ENCODE peak calls at places on chromosome 20, in six cellular contexts. Y is HepG2, H is neural crest cell, I is IMR-90, V is BJ, A is bronchial epithelial cell. X is an unnamed sample.

GRCh38 chr20:11217322-11217989 is 543.7 kb upstream of the JAG1 start:
- DNase-seq in I (peak; percentile 42), H (no peak), V (no peak), A (no peak), Y (no peak), X (no peak)

GRCh38 chr20:15564981-15565380 is 1008.3 kb downstream of the KIF16B start:
- DNase-seq in I (no peak), Y (no peak), H (no peak), V (no peak), A (no peak), X (no peak)

GRCh38 chr20:24993337-24994185 is 1.0 kb upstream of the APMAP start:
- DNase-seq in I (peak; percentile 57), A (peak; percentile 58), V (no peak), Y (peak; percentile 57), H (no peak), X (peak; percentile 62)

GRCh38 chr20:63120286-63121090 is 95.4 kb downstream of the YTHDF1 start:
- DNase-seq in I (no peak), H (no peak), A (no peak), Y (no peak), V (no peak), X (no peak)

GRCh38 chr20:13271977-13272975 is 51.2 kb downstream of the ISM1 start:
- DNase-seq in V (no peak), H (no peak), A (peak; percentile 45), I (no peak), Y (no peak), X (no peak)

GRCh38 chr20:57088436-57088835 is 178.0 kb downstream of the BMP7 start:
- DNase-seq in A (no peak), V (no peak), Y (no peak), I (no peak), H (no peak), X (peak; percentile 67)

GRCh38 chr20:48986899-48987298 is 59.2 kb upstream of the CSE1L start:
- DNase-seq in H (no peak), Y (peak; percentile 49), A (no peak), I (no peak), V (no peak), X (no peak)

GRCh38 chr20:48686238-48687096 is 141.3 kb downstream of the PREX1 start:
- DNase-seq in H (no peak), V (no peak), Y (no peak), A (no peak), I (no peak), X (peak; percentile 69)

GRCh38 chr20:53608456-53609413 is 15.1 kb upstream of the ZNF217 start:
- DNase-seq in V (no peak), A (peak; percentile 80), H (no peak), I (no peak), Y (no peak), X (peak; percentile 29)

GRCh38 chr20:4171538-4172116 is 156.3 kb upstream of the RNF24 start:
- DNase-seq in A (no peak), V (no peak), I (peak; percentile 21), H (no peak), Y (peak; percentile 98), X (no peak)

GRCh38 chr20:584375-585301 is 25.5 kb downstream of the TCF15 start:
- DNase-seq in A (peak; percentile 64), V (no peak), H (no peak), Y (peak; percentile 35), I (no peak), X (no peak)

GRCh38 chr20:23873370-23874015 is 6.1 kb downstream of the CST5 start:
- DNase-seq in V (no peak), Y (no peak), A (no peak), I (no peak), H (no peak), X (no peak)

GRCh38 chr20:8829232-8829631 is 239.7 kb upstream of the PLCB4 start:
- DNase-seq in A (no peak), H (no peak), V (no peak), Y (no peak), I (no peak), X (no peak)

GRCh38 chr20:59811681-59812171 is 121.7 kb downstream of the SYCP2 start:
- DNase-seq in V (no peak), A (no peak), I (no peak), Y (no peak), H (no peak), X (no peak)

GRCh38 chr20:50313223-50313820 is 122.7 kb downstream of the CEBPB start:
- DNase-seq in V (no peak), A (peak; percentile 69), I (peak; percentile 61), Y (no peak), H (no peak), X (no peak)

GRCh38 chr20:17504898-17505663 is 26.1 kb downstream of the BFSP1 start:
- DNase-seq in H (peak; percentile 35), Y (peak; percentile 64), A (peak; percentile 68), V (no peak), I (peak; percentile 59), X (peak; percentile 49)

GRCh38 chr20:17968366-17969275 is at the start of the genes MGME1 and SNX5:
- DNase-seq in Y (peak; percentile 100), V (peak; percentile 95), H (peak; percentile 99), A (peak; percentile 95), I (peak; percentile 99), X (peak; percentile 99)

GRCh38 chr20:4916991-4917881 is 84.1 kb downstream of the SLC23A2 start:
- DNase-seq in Y (no peak), V (no peak), I (peak; percentile 10), H (no peak), A (no peak), X (peak; percentile 56)

GRCh38 chr20:51447097-51447764 is 95.3 kb downstream of the NFATC2 start:
- DNase-seq in A (peak; percentile 82), I (peak; percentile 98), Y (peak; percentile 49), H (no peak), V (peak; percentile 94), X (peak; percentile 95)

GRCh38 chr20:32623667-32624157 is 38.6 kb upstream of the NOL4L start:
- DNase-seq in Y (no peak), H (no peak), I (no peak), A (no peak), V (no peak), X (no peak)

GRCh38 chr20:23254505-23254904 is 96.1 kb upstream of the NXT1 start:
- DNase-seq in H (no peak), V (no peak), A (no peak), Y (no peak), I (no peak), X (no peak)

GRCh38 chr20:6162239-6162638 is 39.4 kb upstream of the FERMT1 start:
- DNase-seq in H (no peak), V (no peak), I (no peak), Y (no peak), A (no peak), X (peak; percentile 33)

GRCh38 chr20:1664911-1665310 is 7.3 kb upstream of the SIRPG start:
- DNase-seq in H (no peak), Y (no peak), V (no peak), I (no peak), A (no peak), X (no peak)

GRCh38 chr20:59121714-59122376 is 41.8 kb upstream of the ZNF831 start:
- DNase-seq in I (no peak), Y (no peak), H (no peak), A (no peak), V (no peak), X (no peak)

GRCh38 chr20:51309128-51309527 is 233.4 kb downstream of the NFATC2 start:
- DNase-seq in I (no peak), A (no peak), V (no peak), Y (no peak), H (no peak), X (no peak)

GRCh38 chr20:10475225-10475624 is 40.1 kb downstream of the SLX4IP start:
- DNase-seq in Y (no peak), V (no peak), A (no peak), I (no peak), H (no peak), X (no peak)

GRCh38 chr20:62929051-62929538 is 2.8 kb upstream of the DIDO1 start:
- DNase-seq in Y (peak; percentile 50), V (no peak), I (peak; percentile 58), H (peak; percentile 25), A (peak; percentile 33), X (peak; percentile 50)

GRCh38 chr20:1637755-1638154 is 17.9 kb upstream of the SIRPB1 start:
- DNase-seq in A (no peak), I (no peak), H (no peak), Y (no peak), V (no peak), X (no peak)

DNA sequence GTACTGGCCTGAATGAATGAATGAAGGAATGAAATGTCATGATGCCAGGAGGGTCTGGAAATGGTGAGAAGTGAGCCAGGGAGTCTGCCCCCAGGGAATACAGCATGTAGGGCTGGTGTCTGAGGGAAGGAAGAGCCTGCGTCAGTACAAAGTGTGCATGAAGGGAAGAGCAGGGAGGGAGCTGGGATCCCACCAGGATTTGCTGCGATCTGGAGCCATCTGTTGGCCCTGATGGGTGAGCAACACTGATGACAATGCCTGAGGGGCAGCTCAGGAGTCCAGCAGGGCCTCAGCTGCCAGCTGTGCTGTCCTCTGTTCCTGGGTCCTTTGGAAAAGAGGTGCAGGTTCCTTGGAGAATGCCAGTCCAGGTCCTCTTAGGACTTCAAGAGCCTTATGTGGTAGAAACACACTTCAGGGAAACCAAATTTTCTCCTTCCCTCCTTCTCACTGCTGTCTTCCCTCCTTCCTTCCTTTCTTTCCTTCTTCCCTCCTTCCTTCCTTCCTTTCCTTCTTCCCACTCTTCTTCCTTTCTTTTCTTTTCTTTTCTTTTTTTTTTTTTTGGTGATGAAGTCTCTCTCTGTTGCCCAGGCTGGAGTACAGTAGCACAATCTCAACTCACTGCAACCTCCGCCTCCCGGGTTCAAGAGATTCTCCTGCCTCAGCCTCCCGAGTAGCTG is 11.5 kb downstream of the BPI start:
- DNase-seq in V (no peak), H (no peak), I (peak; percentile 41), A (no peak), Y (no peak), X (peak; percentile 23)
- TF ChIP-seq CTCF in V (peak; percentile 41), H (no peak), I (no peak), A (no peak), Y (peak; percentile 53), X (no peak)

GRCh38 chr20:2873747-2874041 is 413 bp downstream of the PTPRA start:
- DNase-seq in I (peak; percentile 28), V (no peak), H (peak; percentile 61), A (no peak), Y (peak; percentile 55), X (no peak)

GRCh38 chr20:2874456-2874855 is 1.2 kb downstream of the PTPRA start:
- DNase-seq in H (no peak), Y (no peak), A (no peak), I (peak; percentile 39), V (no peak), X (no peak)

GRCh38 chr20:2871555-2872303 is 1.6 kb upstream of the PTPRA start:
- DNase-seq in A (no peak), I (no peak), V (no peak), Y (peak; percentile 36), H (no peak), X (no peak)

GRCh38 chr20:2872304-2873009 is 824 bp upstream of the PTPRA start:
- DNase-seq in H (peak; percentile 45), Y (peak; percentile 63), A (peak; percentile 43), V (no peak), I (peak; percentile 43), X (peak; percentile 40)

GRCh38 chr20:2873010-2873746 is at the start of gene PTPRA:
- DNase-seq in V (peak; percentile 28), I (peak; percentile 88), Y (peak; percentile 91), A (peak; percentile 74), H (peak; percentile 86), X (peak; percentile 87)
- TF ChIP-seq CTCF in V (no peak), I (no peak), Y (no peak), A (no peak), H (peak; percentile 12), X (no peak)

GRCh38 chr20:34562643-34563042 is 4.1 kb downstream of the MAP1LC3A start:
- DNase-seq in Y (peak; percentile 31), H (no peak), I (peak; percentile 16), A (no peak), V (no peak), X (no peak)
- TF ChIP-seq CTCF in Y (peak; percentile 66), H (peak; percentile 59), I (peak; percentile 48), A (peak; percentile 23), V (peak; percentile 54), X (peak; percentile 45)

GRCh38 chr20:44734938-44735337 is 10.7 kb upstream of the KCNK15 start:
- DNase-seq in H (no peak), I (peak; percentile 65), V (no peak), Y (no peak), A (peak; percentile 59), X (peak; percentile 87)
- TF ChIP-seq CTCF in H (no peak), I (peak; percentile 24), V (peak; percentile 50), Y (no peak), A (peak; percentile 31), X (peak; percentile 52)